ENCODE peak calls at places on chromosome 14, in four cellular contexts. W, X, V and T are unnamed samples.

GRCh38 chr14:23629204-23629603 is 7.0 kb upstream of the DHRS2 start:
- DNase-seq in W (no peak), X (peak), V (no peak), T (no peak)

GRCh38 chr14:72714094-72714493 is 179.8 kb downstream of the DPF3 start:
- DNase-seq in W (peak), X (no peak), V (no peak), T (no peak)

GRCh38 chr14:50875359-50876090 is 3.7 kb downstream of the ABHD12B start:
- DNase-seq in W (peak), X (peak), V (no peak), T (no peak)

GRCh38 chr14:83559721-83560120 is 1970.2 kb upstream of the FLRT2 start:
- DNase-seq in W (no peak), X (no peak), V (no peak), T (no peak)

GRCh38 chr14:85461432-85462133 is 68.4 kb upstream of the FLRT2 start:
- DNase-seq in W (no peak), X (no peak), V (no peak), T (no peak)

GRCh38 chr14:22319526-22320352 is 269.3 kb downstream of the DAD1 start:
- DNase-seq in W (peak), X (peak), V (no peak), T (peak)

GRCh38 chr14:100261621-100262020 is 22.7 kb downstream of the YY1 start:
- DNase-seq in W (no peak), X (no peak), V (no peak), T (no peak)

GRCh38 chr14:99507860-99508640 is 26.8 kb downstream of the CCNK start:
- DNase-seq in W (no peak), X (no peak), V (no peak), T (no peak)

GRCh38 chr14:73491256-73491976 is 683 bp downstream of the RIOX1 start:
- DNase-seq in W (no peak), X (peak), V (peak), T (no peak)

GRCh38 chr14:51616724-51617409 is 34.8 kb upstream of the FRMD6 start:
- DNase-seq in W (no peak), X (peak), V (no peak), T (no peak)

GRCh38 chr14:87966816-87967215 is 26.2 kb downstream of the GALC start:
- DNase-seq in W (no peak), X (no peak), V (no peak), T (no peak)

GRCh38 chr14:61470261-61470953 is 149.0 kb downstream of the PRKCH start:
- DNase-seq in W (no peak), X (no peak), V (no peak), T (peak)

GRCh38 chr14:31788340-31788739 is 227.1 kb downstream of the NUBPL start:
- DNase-seq in W (no peak), X (no peak), V (no peak), T (no peak)

GRCh38 chr14:94769413-94770250 is at the start of gene GSC:
- DNase-seq in W (no peak), X (no peak), V (peak), T (no peak)

GRCh38 chr14:65065719-65066118 is 36.6 kb downstream of the MAX start:
- DNase-seq in W (no peak), X (no peak), V (no peak), T (no peak)

GRCh38 chr14:64841121-64841611 is 38.5 kb downstream of the SPTB start:
- DNase-seq in W (no peak), X (peak), V (no peak), T (peak)

GRCh38 chr14:46215801-46216200 is 435.8 kb downstream of the RPL10L start:
- DNase-seq in W (no peak), X (no peak), V (no peak), T (no peak)

GRCh38 chr14:50631408-50631821 is 36.7 kb downstream of the SAV1 start:
- DNase-seq in W (no peak), X (no peak), V (no peak), T (no peak)

GRCh38 chr14:45531022-45531421 is 278.0 kb upstream of the MIS18BP1 start:
- DNase-seq in W (no peak), X (no peak), V (no peak), T (no peak)

GRCh38 chr14:93794756-93795155 is 6.5 kb upstream of the PRIMA1 start:
- DNase-seq in W (no peak), X (no peak), V (no peak), T (no peak)

GRCh38 chr14:22882529-22883190 is 362 bp upstream of the REM2 start:
- DNase-seq in W (no peak), X (no peak), V (peak), T (peak)

GRCh38 chr14:56005580-56006053 is 112.6 kb upstream of the PELI2 start:
- DNase-seq in W (no peak), X (no peak), V (peak), T (no peak)

GRCh38 chr14:30129795-30130194 is 202.1 kb upstream of the PRKD1 start:
- DNase-seq in W (no peak), X (no peak), V (peak), T (no peak)

GRCh38 chr14:35435177-35435576 is 30.6 kb upstream of the NFKBIA start:
- DNase-seq in W (no peak), X (no peak), V (no peak), T (no peak)

GRCh38 chr14:62528296-62528695 is 517.0 kb downstream of the KCNH5 start:
- DNase-seq in W (no peak), X (no peak), V (no peak), T (no peak)

GRCh38 chr14:92703516-92703915 is 44.9 kb downstream of the LGMN start:
- DNase-seq in W (no peak), X (no peak), V (no peak), T (no peak)

GRCh38 chr14:56555921-56556570 is 23.6 kb upstream of the TMEM260 start:
- DNase-seq in W (no peak), X (peak), V (no peak), T (peak)

GRCh38 chr14:64753374-64753773 is 49.1 kb downstream of the PLEKHG3 start:
- DNase-seq in W (no peak), X (no peak), V (no peak), T (no peak)

GRCh38 chr14:56172571-56172971 is 54.4 kb downstream of the PELI2 start:
- DNase-seq in W (no peak), X (no peak), V (no peak), T (peak)

GRCh38 chr14:81710232-81710845 is 176.7 kb upstream of the SEL1L start:
- DNase-seq in W (peak), X (peak), V (no peak), T (peak)

GRCh38 chr14:55245657-55246268 is 25.5 kb upstream of the FBXO34 start:
- DNase-seq in W (no peak), X (peak), V (no peak), T (no peak)

GRCh38 chr14:73748858-73749357 is 34.7 kb upstream of the PNMA1 start:
- DNase-seq in W (no peak), X (no peak), V (no peak), T (no peak)

GRCh38 chr14:89746654-89747053 is 207.9 kb downstream of the EFCAB11 start:
- DNase-seq in W (no peak), X (no peak), V (no peak), T (no peak)

GRCh38 chr14:66070542-66071319 is 415.4 kb upstream of the CCDC196 start:
- DNase-seq in W (no peak), X (peak), V (peak), T (peak)

DNA sequence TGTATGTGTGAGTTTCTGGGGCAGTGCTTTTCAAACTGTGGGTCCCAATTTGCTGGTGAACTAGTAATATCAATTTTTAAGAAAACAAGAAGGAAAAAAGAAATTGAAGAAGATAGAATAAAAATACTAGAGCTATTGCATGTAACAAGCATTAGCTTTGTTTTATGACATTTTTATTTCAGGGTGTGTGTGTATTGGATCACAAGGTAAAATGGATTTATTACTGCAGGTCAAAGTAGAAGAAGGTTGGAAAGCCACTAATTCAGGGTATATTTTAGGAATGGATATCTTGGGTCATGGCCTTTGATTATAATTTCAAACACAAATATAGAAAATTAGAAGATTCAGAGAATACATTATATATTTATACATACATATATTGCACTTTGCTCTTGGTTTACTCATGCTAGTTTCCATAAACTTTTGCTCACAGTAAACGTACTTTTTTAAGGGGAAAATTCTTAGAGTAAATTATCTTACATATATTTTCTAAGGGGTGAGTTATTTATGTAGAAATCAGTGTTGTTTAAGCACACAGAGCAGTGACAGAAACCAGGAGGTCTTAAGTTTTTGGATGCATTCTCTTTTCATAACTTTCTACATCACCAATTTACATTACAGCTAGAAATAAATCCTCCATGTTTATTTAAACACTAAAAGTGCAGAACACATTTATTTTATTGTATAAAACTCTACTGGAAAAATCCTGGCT is 34.5 kb upstream of the PPM1A start:
- DNase-seq in W (no peak), X (no peak), V (no peak), T (no peak)
- H3K4me3 ChIP-seq in W (no peak), X (no peak), V (no peak), T (no peak)

GRCh38 chr14:104968153-104968527 is 10.0 kb downstream of the AHNAK2 start:
- DNase-seq in W (no peak), X (no peak), V (peak), T (no peak)
- TF ChIP-seq SUZ12 in W (no peak), X (no peak), V (no peak), T (no peak)

DNA sequence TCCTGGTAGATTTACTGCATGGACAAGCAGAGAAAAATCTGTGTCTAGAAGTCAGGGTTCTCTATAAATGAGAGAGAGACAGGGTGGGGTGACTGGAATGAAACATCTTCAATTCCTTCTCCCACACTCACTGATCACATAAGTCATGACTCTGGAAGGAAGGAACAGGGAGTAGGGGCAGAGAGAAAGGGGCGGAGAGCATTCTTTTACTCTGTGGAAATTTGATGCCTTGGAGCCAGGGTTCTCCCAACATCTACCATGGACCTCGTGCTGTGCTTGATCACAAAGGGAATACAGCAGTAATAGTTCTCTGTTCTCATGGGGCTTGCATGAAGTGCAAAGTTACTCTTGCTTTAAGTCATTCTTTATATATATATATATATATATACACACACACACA is 42.9 kb upstream of the NRXN3 start:
- DNase-seq in W (no peak), X (no peak), V (no peak), T (no peak)
- H3K9ac ChIP-seq in W (no peak), X (no peak), V (no peak), T (no peak)

GRCh38 chr14:69880051-69880487 is 853 bp downstream of the SMOC1 start:
- DNase-seq in W (no peak), X (peak), V (no peak), T (no peak)
- H3K4me3 ChIP-seq in W (no peak), X (peak), V (peak), T (peak)

GRCh38 chr14:68856572-68856971 is 63.7 kb upstream of the ZFP36L1 start:
- DNase-seq in W (no peak), X (no peak), V (peak), T (no peak)

GRCh38 chr14:68860771-68861170 is 67.9 kb upstream of the ZFP36L1 start:
- DNase-seq in W (no peak), X (no peak), V (no peak), T (no peak)

GRCh38 chr14:68854421-68854820 is 61.6 kb upstream of the ZFP36L1 start:
- DNase-seq in W (no peak), X (no peak), V (peak), T (no peak)

GRCh38 chr14:68853749-68854148 is 60.9 kb upstream of the ZFP36L1 start:
- DNase-seq in W (no peak), X (no peak), V (peak), T (no peak)

GRCh38 chr14:68857671-68858070 is 64.8 kb upstream of the ZFP36L1 start:
- DNase-seq in W (no peak), X (no peak), V (peak), T (no peak)
- TF ChIP-seq SUZ12 in W (no peak), X (no peak), V (no peak), T (no peak)

GRCh38 chr14:101358726-101359125 is 202.6 kb upstream of the DIO3 start:
- DNase-seq in W (no peak), X (no peak), V (no peak), T (no peak)
- H3K9ac ChIP-seq in W (no peak), X (no peak), V (no peak), T (no peak)

GRCh38 chr14:95876769-95877490 is at the start of gene TUNAR:
- DNase-seq in W (no peak), X (no peak), V (peak), T (no peak)
- H3K4me3 ChIP-seq in W (no peak), X (no peak), V (peak), T (peak)

DNA sequence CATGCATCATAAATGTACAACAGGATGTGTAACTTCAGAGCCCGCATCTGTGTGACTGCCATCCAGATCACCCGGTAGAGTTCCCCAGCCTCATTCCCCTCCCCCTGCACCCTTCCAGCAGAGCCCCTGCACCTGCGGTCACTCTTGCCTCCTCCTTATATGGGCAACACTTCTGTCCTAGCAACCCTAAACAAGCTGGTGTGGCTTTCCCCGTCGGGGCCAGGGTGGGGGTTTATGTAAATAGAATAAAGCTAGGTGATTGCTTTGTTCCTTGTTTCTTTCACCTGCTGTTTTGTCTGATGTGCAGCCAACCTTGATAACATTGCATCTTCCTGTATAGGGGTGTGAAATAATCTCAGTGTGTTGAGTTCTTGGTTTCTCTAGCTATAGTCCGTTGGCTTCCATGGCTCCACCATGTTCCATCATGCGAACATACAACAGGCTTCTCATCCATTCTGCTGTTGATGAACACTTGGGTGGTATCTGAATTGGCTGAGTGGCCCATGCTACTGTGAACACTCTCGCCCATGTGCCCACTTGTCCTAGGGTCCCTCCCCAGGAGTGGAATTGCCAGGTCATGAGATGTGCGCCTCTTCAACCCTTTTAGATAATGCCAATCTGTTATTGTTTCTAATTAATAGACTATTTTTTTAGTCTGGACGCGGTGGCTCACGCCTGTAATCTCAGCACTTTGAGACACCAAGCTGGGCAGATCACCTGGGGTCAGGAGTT is 102.2 kb downstream of the KIF26A start:
- DNase-seq in W (no peak), X (no peak), V (peak), T (no peak)
- TF ChIP-seq SUZ12 in W (no peak), X (no peak), V (no peak), T (no peak)